ENCODE peak calls at places on chromosomes 6 and 20, in four cellular contexts. Y is endothelial cell, B is natural killer cell, W is brain microvascular endothelial cell. V is an unnamed sample.

GRCh38 chr6:45972795-45973503 is 42.7 kb downstream of the CLIC5 start:
- DNase-seq in Y (no peak), B (no peak), W (no peak), V (no peak)

GRCh38 chr6:20211037-20211940 is 980 bp downstream of the MBOAT1 start:
- DNase-seq in Y (no peak), B (no peak), W (no peak), V (no peak)

GRCh38 chr6:35300848-35301247 is 3.2 kb downstream of the DEF6 start:
- DNase-seq in Y (no peak), B (no peak), W (no peak), V (peak)

GRCh38 chr6:15255481-15256414 is 9.9 kb downstream of the JARID2 start:
- DNase-seq in Y (no peak), B (no peak), W (no peak), V (no peak)

GRCh38 chr20:7672551-7672950 is 267.7 kb downstream of the HAO1 start:
- DNase-seq in Y (no peak), B (no peak), W (no peak), V (no peak)

GRCh38 chr6:30061766-30062458 is 847 bp downstream of the POLR1H start:
- DNase-seq in Y (no peak), B (no peak), W (no peak), V (no peak)

GRCh38 chr20:10067305-10067704 is 32.5 kb downstream of the ANKEF1 start:
- DNase-seq in Y (no peak), B (no peak), W (no peak), V (no peak)

GRCh38 chr20:54711061-54711460 is 235.7 kb downstream of the DOK5 start:
- DNase-seq in Y (no peak), B (no peak), W (no peak), V (no peak)

GRCh38 chr20:5524886-5525285 is 208.1 kb upstream of the PROKR2 start:
- DNase-seq in Y (no peak), B (no peak), W (no peak), V (no peak)

GRCh38 chr6:109455161-109455501 is 441 bp downstream of the MICAL1 start:
- DNase-seq in Y (peak), B (no peak), W (no peak), V (peak)

GRCh38 chr6:46098678-46099077 is 31.1 kb upstream of the ENPP4 start:
- DNase-seq in Y (no peak), B (no peak), W (no peak), V (no peak)

GRCh38 chr20:32681175-32682084 is 7.7 kb upstream of the C20orf203 start:
- DNase-seq in Y (peak), B (peak), W (no peak), V (no peak)

GRCh38 chr20:45452772-45453171 is 16.8 kb upstream of the WFDC2 start:
- DNase-seq in Y (no peak), B (no peak), W (no peak), V (no peak)

GRCh38 chr20:43824699-43825402 is 89.8 kb upstream of the TOX2 start:
- DNase-seq in Y (peak), B (no peak), W (peak), V (no peak)

GRCh38 chr20:4667371-4667773 is 54.3 kb upstream of the PRND start:
- DNase-seq in Y (no peak), B (no peak), W (no peak), V (no peak)

GRCh38 chr20:57003012-57003411 is 263.4 kb downstream of the BMP7 start:
- DNase-seq in Y (no peak), B (no peak), W (no peak), V (no peak)

GRCh38 chr6:129902681-129903080 is 41.6 kb upstream of the TMEM244 start:
- DNase-seq in Y (no peak), B (no peak), W (no peak), V (no peak)

GRCh38 chr6:152748843-152749242 is 1.8 kb upstream of the VIP start:
- DNase-seq in Y (no peak), B (no peak), W (no peak), V (no peak)
- TF ChIP-seq CTCF in Y (peak), B (no peak), W (no peak), V (no peak)

GRCh38 chr6:63458480-63459115 is 113.7 kb upstream of the LOC128125822 start:
- DNase-seq in Y (no peak), B (no peak), W (no peak), V (no peak)

GRCh38 chr6:63460971-63461370 is 111.3 kb upstream of the LOC128125822 start:
- DNase-seq in Y (no peak), B (no peak), W (no peak), V (no peak)

GRCh38 chr6:63452117-63452516 is 120.2 kb upstream of the LOC128125822 start:
- DNase-seq in Y (no peak), B (no peak), W (no peak), V (no peak)

GRCh38 chr6:63451238-63451637 is 121.0 kb upstream of the LOC128125822 start:
- DNase-seq in Y (no peak), B (no peak), W (no peak), V (no peak)

DNA sequence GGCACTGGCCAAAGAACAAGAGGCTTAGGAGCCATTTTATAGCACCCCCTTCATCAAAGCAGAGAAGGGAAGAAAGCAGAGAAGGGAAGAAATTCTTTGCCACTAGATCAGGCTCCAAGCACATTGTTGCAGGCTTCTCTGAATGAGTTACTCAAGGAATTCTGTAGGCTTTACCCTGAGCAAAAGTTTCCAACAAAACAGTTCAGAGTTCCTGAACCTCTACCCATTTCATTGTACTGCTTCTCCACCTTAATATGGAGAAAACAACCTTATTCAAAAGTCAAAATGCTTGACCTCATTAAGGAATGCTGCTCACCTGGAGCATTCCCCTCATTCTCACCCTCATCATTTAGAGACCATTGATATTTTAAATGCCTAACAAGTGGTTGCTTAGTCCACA is 115.5 kb upstream of the LOC128125822 start:
- DNase-seq in Y (no peak), B (no peak), W (no peak), V (no peak)
- TF ChIP-seq CTCF in Y (no peak), B (no peak), W (no peak), V (no peak)

GRCh38 chr6:6007311-6008113 is 787 bp upstream of the NRN1 start:
- DNase-seq in Y (peak), B (no peak), W (peak), V (no peak)
- TF ChIP-seq CTCF in Y (peak), B (no peak), W (peak), V (peak)

DNA sequence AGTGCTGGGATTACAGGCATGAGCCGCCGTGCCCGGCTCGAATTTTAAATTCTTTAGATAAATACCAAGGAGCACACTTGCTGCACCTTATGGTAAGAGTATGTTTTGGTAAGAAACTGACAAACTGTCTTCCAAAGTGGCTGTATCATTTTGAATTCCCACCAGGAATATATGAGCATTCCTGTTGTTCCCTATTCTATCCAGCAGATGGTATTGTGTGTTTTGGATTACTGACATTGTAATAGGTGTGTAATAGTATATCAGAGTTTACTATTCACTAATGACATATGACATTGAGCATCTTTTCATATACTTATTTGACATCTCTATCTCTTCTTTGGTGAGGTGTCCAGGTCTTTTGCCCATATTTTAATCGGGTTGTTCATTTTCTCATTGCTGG is 40.5 kb downstream of the TGM6 start:
- DNase-seq in Y (no peak), B (no peak), W (no peak), V (no peak)
- TF ChIP-seq CTCF in Y (peak), B (no peak), W (no peak), V (no peak)

GRCh38 chr6:26216886-26217713 is 129.9 kb downstream of the HFE start:
- DNase-seq in Y (peak), B (peak), W (peak), V (peak)
- TF ChIP-seq CTCF in Y (peak), B (peak), W (peak), V (peak)

GRCh38 chr20:62708591-62709536 is at the start of gene NTSR1:
- DNase-seq in Y (peak), B (no peak), W (no peak), V (no peak)

GRCh38 chr20:62706857-62707256 is 1.8 kb upstream of the NTSR1 start:
- DNase-seq in Y (no peak), B (no peak), W (no peak), V (no peak)

GRCh38 chr20:62707281-62707941 is 1.2 kb upstream of the NTSR1 start:
- DNase-seq in Y (no peak), B (no peak), W (no peak), V (no peak)

GRCh38 chr20:62709537-62709905 is 885 bp downstream of the NTSR1 start:
- DNase-seq in Y (no peak), B (no peak), W (no peak), V (no peak)

DNA sequence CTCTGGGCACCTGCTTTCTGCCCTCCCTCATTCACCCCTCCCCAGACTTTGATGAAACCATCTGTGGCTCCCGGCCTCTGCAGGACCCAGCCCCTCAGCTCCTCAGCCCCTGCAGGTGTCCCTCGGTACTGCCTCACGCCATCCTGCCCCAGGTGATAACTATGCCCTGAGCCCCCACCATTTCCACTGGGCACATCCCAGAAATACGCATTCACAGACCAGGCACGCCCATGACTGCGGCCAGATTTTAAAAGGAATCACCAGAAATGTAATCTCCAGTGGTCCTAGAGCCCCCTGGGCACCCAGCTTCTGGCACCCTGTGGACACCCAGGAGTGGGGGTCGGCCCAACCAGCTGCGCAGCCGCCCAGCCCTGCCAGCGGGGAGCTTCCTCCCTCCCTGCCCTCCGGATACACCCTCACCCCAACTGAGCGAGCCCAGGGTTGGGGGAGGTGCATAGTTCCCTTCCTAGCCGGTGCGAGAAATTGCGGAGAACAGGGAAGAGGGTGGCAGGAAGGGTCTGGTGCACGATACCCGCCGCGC is 585 bp upstream of the NTSR1 start:
- DNase-seq in Y (peak), B (no peak), W (no peak), V (no peak)
- TF ChIP-seq CTCF in Y (peak), B (peak), W (peak), V (peak)

GRCh38 chr20:52191132-52191435 is 495 bp downstream of the ZFP64 start:
- DNase-seq in Y (no peak), B (no peak), W (no peak), V (no peak)

GRCh38 chr20:52191436-52192295 is at the start of gene ZFP64:
- DNase-seq in Y (peak), B (peak), W (peak), V (peak)

GRCh38 chr20:52193133-52193532 is 1.6 kb upstream of the ZFP64 start:
- DNase-seq in Y (no peak), B (no peak), W (no peak), V (no peak)

GRCh38 chr20:52193886-52194545 is 2.4 kb upstream of the ZFP64 start:
- DNase-seq in Y (no peak), B (no peak), W (no peak), V (no peak)

GRCh38 chr20:52192296-52193007 is 873 bp upstream of the ZFP64 start:
- DNase-seq in Y (no peak), B (no peak), W (no peak), V (no peak)
- TF ChIP-seq CTCF in Y (no peak), B (no peak), W (peak), V (no peak)